ENCODE peak calls at places on chromosomes 3 and 15, in ten cellular contexts. One of them, this sample, is unnamed.

GRCh38 chr15:89358755-89359439 is 24.3 kb upstream of the POLG start:
- DNase-seq in vagina: no peak
- DNase-seq in ovary: peak
- DNase-seq in fibroblast of mammary gland: peak
- DNase-seq in CD8-positive, alpha-beta T cell: peak
- DNase-seq in fibroblast of villous mesenchyme: peak
- DNase-seq in heart left ventricle: peak
- DNase-seq in stomach: peak
- DNase-seq in neural progenitor cell: peak
- DNase-seq in WTC11: peak
- DNase-seq in this sample: peak

GRCh38 chr15:40543082-40543481 is 21.8 kb downstream of the CCDC32 start:
- DNase-seq in vagina: no peak
- DNase-seq in ovary: no peak
- DNase-seq in fibroblast of mammary gland: no peak
- DNase-seq in CD8-positive, alpha-beta T cell: no peak
- DNase-seq in fibroblast of villous mesenchyme: peak
- DNase-seq in heart left ventricle: no peak
- DNase-seq in stomach: no peak
- DNase-seq in neural progenitor cell: no peak
- DNase-seq in WTC11: no peak
- DNase-seq in this sample: no peak

GRCh38 chr15:49238342-49238741 is 68.3 kb downstream of the GALK2 start:
- DNase-seq in vagina: no peak
- DNase-seq in ovary: no peak
- DNase-seq in fibroblast of mammary gland: peak
- DNase-seq in CD8-positive, alpha-beta T cell: no peak
- DNase-seq in fibroblast of villous mesenchyme: peak
- DNase-seq in heart left ventricle: no peak
- DNase-seq in stomach: no peak
- DNase-seq in neural progenitor cell: no peak
- DNase-seq in WTC11: no peak
- DNase-seq in this sample: no peak

GRCh38 chr3:58659051-58659675 is 7.4 kb downstream of the FAM3D start:
- DNase-seq in vagina: no peak
- DNase-seq in ovary: no peak
- DNase-seq in fibroblast of mammary gland: peak
- DNase-seq in CD8-positive, alpha-beta T cell: no peak
- DNase-seq in fibroblast of villous mesenchyme: peak
- DNase-seq in heart left ventricle: no peak
- DNase-seq in stomach: peak
- DNase-seq in neural progenitor cell: peak
- DNase-seq in WTC11: peak
- DNase-seq in this sample: no peak

GRCh38 chr3:95407709-95408463 is 1345.0 kb downstream of the NSUN3 start:
- DNase-seq in vagina: no peak
- DNase-seq in ovary: no peak
- DNase-seq in fibroblast of mammary gland: no peak
- DNase-seq in CD8-positive, alpha-beta T cell: no peak
- DNase-seq in fibroblast of villous mesenchyme: no peak
- DNase-seq in heart left ventricle: no peak
- DNase-seq in stomach: no peak
- DNase-seq in neural progenitor cell: no peak
- DNase-seq in WTC11: peak
- DNase-seq in this sample: no peak

GRCh38 chr3:17905996-17906395 is 163.6 kb upstream of the TBC1D5 start:
- DNase-seq in vagina: no peak
- DNase-seq in ovary: no peak
- DNase-seq in fibroblast of mammary gland: no peak
- DNase-seq in CD8-positive, alpha-beta T cell: no peak
- DNase-seq in fibroblast of villous mesenchyme: no peak
- DNase-seq in heart left ventricle: no peak
- DNase-seq in stomach: no peak
- DNase-seq in neural progenitor cell: no peak
- DNase-seq in WTC11: no peak
- DNase-seq in this sample: no peak

GRCh38 chr3:76724706-76725105 is 315.2 kb upstream of the ROBO2 start:
- DNase-seq in vagina: no peak
- DNase-seq in ovary: no peak
- DNase-seq in fibroblast of mammary gland: no peak
- DNase-seq in CD8-positive, alpha-beta T cell: no peak
- DNase-seq in fibroblast of villous mesenchyme: no peak
- DNase-seq in heart left ventricle: no peak
- DNase-seq in stomach: no peak
- DNase-seq in neural progenitor cell: no peak
- DNase-seq in WTC11: no peak
- DNase-seq in this sample: no peak

GRCh38 chr3:38227989-38228388 is 37.6 kb upstream of the SLC22A13 start:
- DNase-seq in vagina: no peak
- DNase-seq in ovary: no peak
- DNase-seq in fibroblast of mammary gland: peak
- DNase-seq in CD8-positive, alpha-beta T cell: no peak
- DNase-seq in fibroblast of villous mesenchyme: peak
- DNase-seq in heart left ventricle: no peak
- DNase-seq in stomach: no peak
- DNase-seq in neural progenitor cell: no peak
- DNase-seq in WTC11: no peak
- DNase-seq in this sample: no peak

GRCh38 chr3:9779721-9780450 is 10.1 kb upstream of the CAMK1 start:
- DNase-seq in vagina: no peak
- DNase-seq in ovary: no peak
- DNase-seq in fibroblast of mammary gland: no peak
- DNase-seq in CD8-positive, alpha-beta T cell: peak
- DNase-seq in fibroblast of villous mesenchyme: no peak
- DNase-seq in heart left ventricle: peak
- DNase-seq in stomach: no peak
- DNase-seq in neural progenitor cell: no peak
- DNase-seq in WTC11: no peak
- DNase-seq in this sample: no peak

GRCh38 chr3:33848624-33849347 is 50.4 kb downstream of the PDCD6IP start:
- DNase-seq in vagina: no peak
- DNase-seq in ovary: no peak
- DNase-seq in fibroblast of mammary gland: no peak
- DNase-seq in CD8-positive, alpha-beta T cell: no peak
- DNase-seq in fibroblast of villous mesenchyme: no peak
- DNase-seq in heart left ventricle: no peak
- DNase-seq in stomach: no peak
- DNase-seq in neural progenitor cell: peak
- DNase-seq in WTC11: no peak
- DNase-seq in this sample: no peak

GRCh38 chr3:172607305-172608121 is 84.3 kb upstream of the TNFSF10 start:
- DNase-seq in vagina: no peak
- DNase-seq in ovary: no peak
- DNase-seq in fibroblast of mammary gland: peak
- DNase-seq in CD8-positive, alpha-beta T cell: no peak
- DNase-seq in fibroblast of villous mesenchyme: peak
- DNase-seq in heart left ventricle: no peak
- DNase-seq in stomach: no peak
- DNase-seq in neural progenitor cell: peak
- DNase-seq in WTC11: no peak
- DNase-seq in this sample: no peak

GRCh38 chr3:118137783-118138182 is 896.9 kb downstream of the IGSF11 start:
- DNase-seq in vagina: no peak
- DNase-seq in ovary: no peak
- DNase-seq in fibroblast of mammary gland: no peak
- DNase-seq in CD8-positive, alpha-beta T cell: no peak
- DNase-seq in fibroblast of villous mesenchyme: no peak
- DNase-seq in heart left ventricle: no peak
- DNase-seq in stomach: no peak
- DNase-seq in neural progenitor cell: no peak
- DNase-seq in WTC11: no peak
- DNase-seq in this sample: no peak

GRCh38 chr3:171829841-171830559 is 13.1 kb upstream of the TMEM212 start:
- DNase-seq in vagina: no peak
- DNase-seq in ovary: peak
- DNase-seq in fibroblast of mammary gland: peak
- DNase-seq in CD8-positive, alpha-beta T cell: no peak
- DNase-seq in fibroblast of villous mesenchyme: peak
- DNase-seq in heart left ventricle: peak
- DNase-seq in stomach: peak
- DNase-seq in neural progenitor cell: peak
- DNase-seq in WTC11: peak
- DNase-seq in this sample: peak

GRCh38 chr3:126392246-126392645 is 2.5 kb upstream of the CFAP100 start:
- DNase-seq in vagina: no peak
- DNase-seq in ovary: no peak
- DNase-seq in fibroblast of mammary gland: no peak
- DNase-seq in CD8-positive, alpha-beta T cell: no peak
- DNase-seq in fibroblast of villous mesenchyme: no peak
- DNase-seq in heart left ventricle: no peak
- DNase-seq in stomach: peak
- DNase-seq in neural progenitor cell: no peak
- DNase-seq in WTC11: no peak
- DNase-seq in this sample: no peak

GRCh38 chr3:126390751-126391150 is 4.0 kb upstream of the CFAP100 start:
- DNase-seq in vagina: no peak
- DNase-seq in ovary: no peak
- DNase-seq in fibroblast of mammary gland: no peak
- DNase-seq in CD8-positive, alpha-beta T cell: no peak
- DNase-seq in fibroblast of villous mesenchyme: no peak
- DNase-seq in heart left ventricle: no peak
- DNase-seq in stomach: peak
- DNase-seq in neural progenitor cell: no peak
- DNase-seq in WTC11: no peak
- DNase-seq in this sample: no peak

GRCh38 chr3:126389792-126390142 is 4.9 kb upstream of the CFAP100 start:
- DNase-seq in vagina: no peak
- DNase-seq in ovary: no peak
- DNase-seq in fibroblast of mammary gland: no peak
- DNase-seq in CD8-positive, alpha-beta T cell: no peak
- DNase-seq in fibroblast of villous mesenchyme: no peak
- DNase-seq in heart left ventricle: no peak
- DNase-seq in stomach: peak
- DNase-seq in neural progenitor cell: no peak
- DNase-seq in WTC11: no peak
- DNase-seq in this sample: no peak

GRCh38 chr3:126390201-126390600 is 4.5 kb upstream of the CFAP100 start:
- DNase-seq in vagina: no peak
- DNase-seq in ovary: no peak
- DNase-seq in fibroblast of mammary gland: no peak
- DNase-seq in CD8-positive, alpha-beta T cell: no peak
- DNase-seq in fibroblast of villous mesenchyme: no peak
- DNase-seq in heart left ventricle: no peak
- DNase-seq in stomach: peak
- DNase-seq in neural progenitor cell: no peak
- DNase-seq in WTC11: no peak
- DNase-seq in this sample: no peak

DNA sequence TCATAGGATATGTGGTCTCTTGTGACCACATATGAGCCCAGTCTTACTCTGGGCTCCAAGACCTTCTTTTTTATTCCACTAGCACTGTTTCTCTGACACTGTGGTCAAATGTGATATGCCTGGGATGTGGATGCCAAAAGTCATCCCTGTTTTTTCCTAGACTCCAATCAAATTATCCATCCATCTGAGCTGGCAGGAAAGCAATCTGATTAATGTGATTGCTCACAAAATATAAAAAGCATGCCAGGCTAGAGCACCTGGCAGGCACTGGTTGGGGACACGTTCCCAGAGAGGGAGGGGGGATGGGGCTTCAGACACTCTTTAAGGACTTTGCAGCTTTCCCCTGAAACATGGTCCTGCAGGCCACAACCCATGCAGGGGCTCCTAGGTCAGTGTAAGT is 3.1 kb upstream of the CFAP100 start:
- DNase-seq in vagina: no peak
- DNase-seq in ovary: no peak
- DNase-seq in fibroblast of mammary gland: no peak
- DNase-seq in CD8-positive, alpha-beta T cell: no peak
- DNase-seq in fibroblast of villous mesenchyme: no peak
- DNase-seq in heart left ventricle: no peak
- DNase-seq in stomach: peak
- DNase-seq in neural progenitor cell: no peak
- DNase-seq in WTC11: no peak
- DNase-seq in this sample: no peak
- TF ChIP-seq CTCF in vagina: no peak
- TF ChIP-seq CTCF in ovary: no peak
- TF ChIP-seq CTCF in fibroblast of mammary gland: no peak
- TF ChIP-seq CTCF in CD8-positive, alpha-beta T cell: no peak
- TF ChIP-seq CTCF in fibroblast of villous mesenchyme: no peak
- TF ChIP-seq CTCF in heart left ventricle: no peak
- TF ChIP-seq CTCF in stomach: no peak
- TF ChIP-seq CTCF in neural progenitor cell: no peak
- TF ChIP-seq CTCF in WTC11: no peak
- TF ChIP-seq CTCF in this sample: no peak

GRCh38 chr3:187125319-187126031 is 13.8 kb downstream of the RPL39L start:
- DNase-seq in vagina: no peak
- DNase-seq in ovary: no peak
- DNase-seq in fibroblast of mammary gland: no peak
- DNase-seq in CD8-positive, alpha-beta T cell: no peak
- DNase-seq in fibroblast of villous mesenchyme: no peak
- DNase-seq in heart left ventricle: no peak
- DNase-seq in stomach: no peak
- DNase-seq in neural progenitor cell: no peak
- DNase-seq in WTC11: no peak
- DNase-seq in this sample: no peak
- TF ChIP-seq CTCF in vagina: no peak
- TF ChIP-seq CTCF in ovary: no peak
- TF ChIP-seq CTCF in fibroblast of mammary gland: no peak
- TF ChIP-seq CTCF in CD8-positive, alpha-beta T cell: no peak
- TF ChIP-seq CTCF in fibroblast of villous mesenchyme: no peak
- TF ChIP-seq CTCF in heart left ventricle: no peak
- TF ChIP-seq CTCF in stomach: no peak
- TF ChIP-seq CTCF in neural progenitor cell: no peak
- TF ChIP-seq CTCF in WTC11: no peak
- TF ChIP-seq CTCF in this sample: no peak

GRCh38 chr15:29018406-29018805 is 132.6 kb downstream of the APBA2 start:
- DNase-seq in vagina: no peak
- DNase-seq in ovary: no peak
- DNase-seq in fibroblast of mammary gland: no peak
- DNase-seq in CD8-positive, alpha-beta T cell: no peak
- DNase-seq in fibroblast of villous mesenchyme: no peak
- DNase-seq in heart left ventricle: no peak
- DNase-seq in stomach: peak
- DNase-seq in neural progenitor cell: no peak
- DNase-seq in WTC11: peak
- DNase-seq in this sample: no peak
- TF ChIP-seq CTCF in vagina: no peak
- TF ChIP-seq CTCF in ovary: no peak
- TF ChIP-seq CTCF in fibroblast of mammary gland: no peak
- TF ChIP-seq CTCF in CD8-positive, alpha-beta T cell: no peak
- TF ChIP-seq CTCF in fibroblast of villous mesenchyme: no peak
- TF ChIP-seq CTCF in heart left ventricle: no peak
- TF ChIP-seq CTCF in stomach: no peak
- TF ChIP-seq CTCF in neural progenitor cell: peak
- TF ChIP-seq CTCF in WTC11: no peak
- TF ChIP-seq CTCF in this sample: peak

DNA sequence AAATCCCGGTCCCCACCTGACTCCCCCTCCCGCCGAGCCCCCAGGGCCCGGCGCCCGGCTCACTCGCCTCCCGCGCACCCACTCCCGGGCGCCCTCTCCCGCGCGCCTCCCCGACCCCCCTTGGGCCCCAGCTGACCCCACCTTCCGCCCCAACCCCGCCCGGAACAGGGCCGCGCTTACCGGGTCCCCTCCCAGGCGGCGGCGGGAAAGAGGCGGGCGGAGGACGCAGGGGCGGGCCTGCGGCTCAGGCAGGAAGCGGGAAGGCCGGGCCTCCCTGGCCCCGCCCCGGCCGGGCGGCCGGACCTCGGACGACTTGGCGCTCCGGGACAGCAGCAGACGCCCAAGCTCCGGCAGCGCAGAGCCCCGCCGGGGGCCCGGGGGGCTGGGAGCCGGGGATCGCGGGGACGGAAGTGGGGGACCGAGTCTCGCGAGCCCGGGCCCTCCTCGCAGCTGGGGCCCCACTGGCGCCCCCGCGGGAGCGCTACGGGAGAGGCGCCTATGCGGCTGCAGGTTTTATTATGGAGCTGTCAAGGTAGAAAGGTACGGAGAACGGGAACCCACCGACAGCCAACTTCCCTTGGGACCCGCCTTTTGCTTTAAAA is at the start of gene SLC41A3:
- DNase-seq in vagina: no peak
- DNase-seq in ovary: peak
- DNase-seq in fibroblast of mammary gland: peak
- DNase-seq in CD8-positive, alpha-beta T cell: peak
- DNase-seq in fibroblast of villous mesenchyme: peak
- DNase-seq in heart left ventricle: peak
- DNase-seq in stomach: peak
- DNase-seq in neural progenitor cell: peak
- DNase-seq in WTC11: peak
- DNase-seq in this sample: peak
- TF ChIP-seq CTCF in vagina: peak
- TF ChIP-seq CTCF in ovary: no peak
- TF ChIP-seq CTCF in fibroblast of mammary gland: no peak
- TF ChIP-seq CTCF in CD8-positive, alpha-beta T cell: peak
- TF ChIP-seq CTCF in fibroblast of villous mesenchyme: peak
- TF ChIP-seq CTCF in heart left ventricle: peak
- TF ChIP-seq CTCF in stomach: peak
- TF ChIP-seq CTCF in neural progenitor cell: peak
- TF ChIP-seq CTCF in WTC11: no peak
- TF ChIP-seq CTCF in this sample: peak

This sample was measured in neural crest cell.